ENCODE peak calls at places on chromosome 18, in four cellular contexts. H is spleen, M is tibial nerve, S is pancreas. E is an unnamed sample.

GRCh38 chr18:55839350-55839749 is 251.4 kb upstream of the TCF4 start:
- DNase-seq in H (no peak), M (no peak), S (no peak), E (peak)

GRCh38 chr18:10015941-10016819 is 102.4 kb downstream of the VAPA start:
- DNase-seq in H (no peak), M (peak), S (no peak), E (peak)

GRCh38 chr18:49274188-49274714 is 186.2 kb downstream of the DYM start:
- DNase-seq in H (no peak), M (no peak), S (no peak), E (peak)

GRCh38 chr18:75727479-75727878 is 300.0 kb upstream of the SMIM21 start:
- DNase-seq in H (no peak), M (peak), S (peak), E (peak)

GRCh38 chr18:45528712-45529336 is 86.5 kb upstream of the SLC14A2 start:
- DNase-seq in H (no peak), M (no peak), S (no peak), E (no peak)

GRCh38 chr18:21742323-21742687 is 1.7 kb downstream of the MIB1 start:
- DNase-seq in H (no peak), M (no peak), S (no peak), E (no peak)

GRCh38 chr18:48777026-48777736 is 173.6 kb downstream of the SMAD7 start:
- DNase-seq in H (peak), M (no peak), S (peak), E (peak)

GRCh38 chr18:49609416-49610284 is 47.8 kb downstream of the LIPG start:
- DNase-seq in H (no peak), M (no peak), S (no peak), E (no peak)

GRCh38 chr18:53941601-53942335 is 282.7 kb downstream of the MBD2 start:
- DNase-seq in H (no peak), M (no peak), S (no peak), E (no peak)

GRCh38 chr18:10989486-10989885 is 159.9 kb downstream of the PIEZO2 start:
- DNase-seq in H (no peak), M (no peak), S (no peak), E (no peak)

GRCh38 chr18:44518091-44518490 is 162.6 kb upstream of the SETBP1 start:
- DNase-seq in H (no peak), M (no peak), S (no peak), E (peak)

GRCh38 chr18:9101730-9102390 is 639 bp upstream of the NDUFV2 start:
- DNase-seq in H (no peak), M (no peak), S (no peak), E (peak)

GRCh38 chr18:74499633-74500032 is 3.5 kb downstream of the CNDP2 start:
- DNase-seq in H (peak), M (peak), S (peak), E (peak)

GRCh38 chr18:35029103-35029502 is 12.1 kb upstream of the MAPRE2 start:
- DNase-seq in H (no peak), M (no peak), S (no peak), E (peak)

GRCh38 chr18:21702602-21703001 is 2.0 kb downstream of the ABHD3 start:
- DNase-seq in H (no peak), M (no peak), S (no peak), E (no peak)

GRCh38 chr18:26617151-26617554 is 68.8 kb upstream of the KCTD1 start:
- DNase-seq in H (no peak), M (no peak), S (no peak), E (peak)

GRCh38 chr18:30454920-30455319 is 587.6 kb downstream of the DSC3 start:
- DNase-seq in H (no peak), M (no peak), S (no peak), E (no peak)

GRCh38 chr18:76620326-76620813 is 125.3 kb upstream of the ZNF516 start:
- DNase-seq in H (peak), M (peak), S (peak), E (peak)

GRCh38 chr18:48098538-48098937 is 168.1 kb upstream of the SMAD2 start:
- DNase-seq in H (no peak), M (no peak), S (no peak), E (no peak)

DNA sequence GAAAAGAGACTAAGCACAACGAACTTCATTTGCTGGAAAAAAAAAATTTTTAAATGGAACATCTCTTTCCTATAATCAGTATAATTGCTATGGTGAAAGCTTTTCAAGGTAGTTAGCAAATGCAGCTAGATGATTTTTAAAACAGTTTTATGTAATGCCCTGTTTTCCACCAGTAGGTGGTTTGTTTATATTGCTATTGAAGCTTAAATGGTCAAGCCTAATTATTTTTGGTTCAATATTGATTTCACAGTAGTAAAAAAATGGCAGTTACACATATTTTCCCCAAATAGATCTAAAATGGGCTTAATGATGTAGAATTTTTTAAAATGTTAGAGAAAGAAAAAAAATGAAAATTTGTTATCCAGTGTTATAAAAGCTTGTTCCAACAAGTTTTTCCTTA is 70.2 kb downstream of the CDH19 start:
- DNase-seq in H (no peak), M (no peak), S (no peak), E (no peak)
- H3K4me3 ChIP-seq in H (no peak), M (no peak), S (no peak), E (no peak)

DNA sequence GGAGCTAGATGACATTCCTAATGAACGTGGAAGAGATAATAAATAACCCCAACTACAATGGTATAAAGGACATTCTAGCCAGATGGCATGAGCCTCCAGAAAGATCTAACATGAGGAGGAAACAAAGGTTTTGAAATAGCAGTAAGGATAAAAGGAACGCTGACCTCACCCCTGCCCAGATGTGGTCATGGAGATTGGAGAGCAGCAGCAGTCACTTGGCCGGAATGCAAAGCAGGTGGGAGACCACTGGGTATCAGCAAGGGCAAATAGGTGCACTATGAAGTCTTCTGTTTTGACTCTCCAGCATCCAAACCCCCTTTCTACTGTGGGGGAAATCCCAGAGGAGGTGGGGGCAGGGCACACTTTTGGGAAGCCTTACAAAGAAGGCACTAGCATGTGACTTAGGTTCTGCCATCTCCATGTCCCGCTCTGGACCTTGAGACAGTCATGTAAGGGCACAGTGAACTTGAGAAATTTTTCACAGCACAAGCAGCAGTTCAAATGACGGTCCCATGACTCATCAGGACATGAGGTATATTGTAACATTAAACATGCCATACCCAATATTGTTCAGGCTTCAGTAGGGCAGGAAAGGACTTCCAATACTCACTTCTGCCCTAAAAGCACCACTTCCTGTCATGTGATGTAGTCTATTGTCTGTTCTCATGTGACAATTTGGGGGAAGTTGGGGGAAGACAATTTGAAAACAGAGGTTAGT is 55.2 kb downstream of the METTL4 start:
- DNase-seq in H (no peak), M (no peak), S (no peak), E (peak)
- H3K4me3 ChIP-seq in H (no peak), M (no peak), S (no peak), E (no peak)

DNA sequence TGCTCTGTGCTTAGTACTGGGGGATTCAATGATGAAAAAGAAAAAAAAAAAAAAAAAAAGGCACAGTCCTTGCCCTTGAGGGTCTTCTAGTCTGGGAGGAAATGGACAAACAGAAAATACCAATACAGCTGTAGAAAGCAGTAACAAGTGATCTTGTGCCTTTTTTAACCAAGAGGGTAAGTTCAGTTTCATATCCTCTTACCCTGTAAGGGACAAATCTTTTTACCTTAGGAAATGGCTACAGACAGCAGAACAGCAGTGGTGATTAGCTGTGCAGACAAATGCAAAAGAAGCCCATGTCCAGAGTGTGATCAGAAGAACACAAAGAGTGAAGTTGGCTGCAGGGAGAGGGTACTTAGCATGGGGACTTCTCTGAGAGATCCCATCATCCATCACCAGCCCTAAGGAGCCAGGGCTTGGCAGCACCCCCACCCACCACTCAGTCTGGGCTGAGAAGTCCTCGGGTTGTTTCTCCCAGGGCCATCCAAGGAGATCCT is 102.9 kb downstream of the ALPK2 start:
- DNase-seq in H (no peak), M (no peak), S (no peak), E (no peak)
- H3K4me3 ChIP-seq in H (no peak), M (no peak), S (no peak), E (no peak)

DNA sequence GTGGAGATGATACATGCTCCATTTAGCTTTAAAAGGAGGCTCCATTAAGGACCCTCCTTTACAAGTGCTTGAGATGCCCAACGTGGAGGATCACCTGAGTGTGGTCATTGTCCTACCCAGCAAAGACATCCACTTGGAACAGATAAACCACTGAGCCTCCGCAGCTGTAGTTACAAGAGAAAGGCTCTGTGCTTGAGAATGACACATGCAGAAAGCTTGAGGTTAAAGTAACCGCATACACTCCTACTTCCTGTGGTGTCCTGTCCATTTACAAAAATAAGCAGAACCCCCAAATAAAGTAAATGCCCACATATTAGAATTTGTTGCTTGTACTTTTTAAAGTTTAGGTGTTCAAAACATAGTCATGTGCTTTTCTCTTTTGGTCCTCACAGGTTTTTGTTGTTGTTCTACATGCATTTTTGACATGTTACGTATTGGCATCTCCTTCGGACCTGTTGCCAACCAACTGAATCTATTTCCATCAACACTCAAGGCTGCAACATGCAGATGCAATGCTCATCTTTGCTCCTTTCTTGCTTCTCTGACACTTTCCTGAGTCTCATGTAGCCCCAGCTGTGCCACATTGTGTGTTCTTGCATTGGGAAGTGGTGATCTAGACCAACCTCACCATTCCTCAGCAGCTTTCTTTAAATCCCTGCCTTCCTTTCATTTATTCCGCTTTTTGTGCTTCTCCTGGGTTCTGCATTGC is 56.0 kb downstream of the SERPINB7 start:
- DNase-seq in H (no peak), M (no peak), S (no peak), E (peak)
- H3K4me3 ChIP-seq in H (no peak), M (no peak), S (no peak), E (no peak)

GRCh38 chr18:57784816-57785144 is 18.3 kb downstream of the ATP8B1 start:
- DNase-seq in H (no peak), M (no peak), S (no peak), E (no peak)

GRCh38 chr18:57781128-57781463 is 22.0 kb downstream of the ATP8B1 start:
- DNase-seq in H (no peak), M (no peak), S (no peak), E (no peak)

GRCh38 chr18:57786038-57786437 is 17.1 kb downstream of the ATP8B1 start:
- DNase-seq in H (no peak), M (no peak), S (peak), E (no peak)

GRCh38 chr18:57787068-57787682 is 15.9 kb downstream of the ATP8B1 start:
- DNase-seq in H (no peak), M (no peak), S (no peak), E (no peak)

DNA sequence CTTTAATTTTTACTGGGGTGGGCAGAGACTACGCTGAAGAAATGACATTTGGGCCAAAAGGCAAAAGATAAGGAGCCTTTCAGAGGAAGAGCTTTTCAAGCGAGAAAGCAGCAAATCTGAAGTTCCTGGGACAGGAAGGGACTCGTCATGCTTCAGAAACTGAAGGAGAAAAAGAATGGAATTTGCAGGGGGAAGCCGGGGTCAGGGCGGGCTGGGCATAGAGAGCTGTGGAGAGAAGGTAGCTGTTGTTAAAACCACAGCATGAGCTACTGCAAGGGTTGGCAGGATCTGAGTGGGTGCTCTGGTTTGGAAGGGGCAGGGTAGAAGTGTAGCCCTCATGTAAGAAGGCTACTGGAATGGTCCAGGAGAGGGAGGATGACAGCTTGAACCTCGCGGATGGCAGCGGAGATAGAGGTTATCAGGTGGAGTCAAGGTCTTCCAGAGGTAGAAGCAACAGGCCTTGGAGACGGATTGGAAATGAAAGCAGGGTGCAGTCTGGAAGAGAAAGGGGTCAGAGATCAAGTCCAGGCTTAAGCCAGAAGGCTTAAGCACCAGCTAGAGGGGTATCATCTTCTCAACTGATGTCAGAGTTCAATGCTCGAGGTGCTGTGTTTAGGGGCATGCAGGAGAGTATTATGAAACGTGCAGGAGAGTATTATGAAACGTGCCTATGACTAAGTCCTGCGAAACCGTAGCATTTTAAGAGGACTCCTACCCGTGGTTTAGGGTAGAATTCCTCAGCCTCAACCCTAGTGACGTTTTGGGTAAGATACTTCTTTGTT is 18.9 kb downstream of the ATP8B1 start:
- DNase-seq in H (no peak), M (no peak), S (no peak), E (peak)
- H3K4me3 ChIP-seq in H (no peak), M (no peak), S (no peak), E (no peak)

GRCh38 chr18:61334491-61334850 is 1.2 kb downstream of the CDH20 start:
- DNase-seq in H (no peak), M (no peak), S (no peak), E (no peak)
- H3K4me3 ChIP-seq in H (peak), M (peak), S (peak), E (peak)

DNA sequence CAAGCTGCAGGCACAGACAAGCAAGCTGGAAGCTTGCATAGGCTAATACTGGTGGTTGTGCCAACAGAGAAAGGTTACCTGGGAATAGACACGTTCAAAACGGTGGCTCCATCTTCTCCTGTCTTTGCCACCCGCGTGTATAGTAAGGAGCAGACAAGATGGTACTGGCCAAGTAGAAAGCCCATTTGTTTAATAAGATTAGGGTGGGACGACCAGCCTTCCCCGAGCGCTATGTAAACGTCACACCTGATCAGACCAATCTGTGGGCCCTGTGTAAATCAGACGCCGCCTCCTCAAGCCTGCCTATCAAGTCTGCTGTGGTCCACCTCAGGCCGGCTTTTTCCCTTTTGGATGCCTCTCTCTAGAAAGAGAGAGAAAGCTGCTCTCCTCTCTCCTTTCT is 189.2 kb downstream of the LAMA1 start:
- DNase-seq in H (no peak), M (no peak), S (no peak), E (no peak)
- H3K4me3 ChIP-seq in H (no peak), M (no peak), S (no peak), E (no peak)

DNA sequence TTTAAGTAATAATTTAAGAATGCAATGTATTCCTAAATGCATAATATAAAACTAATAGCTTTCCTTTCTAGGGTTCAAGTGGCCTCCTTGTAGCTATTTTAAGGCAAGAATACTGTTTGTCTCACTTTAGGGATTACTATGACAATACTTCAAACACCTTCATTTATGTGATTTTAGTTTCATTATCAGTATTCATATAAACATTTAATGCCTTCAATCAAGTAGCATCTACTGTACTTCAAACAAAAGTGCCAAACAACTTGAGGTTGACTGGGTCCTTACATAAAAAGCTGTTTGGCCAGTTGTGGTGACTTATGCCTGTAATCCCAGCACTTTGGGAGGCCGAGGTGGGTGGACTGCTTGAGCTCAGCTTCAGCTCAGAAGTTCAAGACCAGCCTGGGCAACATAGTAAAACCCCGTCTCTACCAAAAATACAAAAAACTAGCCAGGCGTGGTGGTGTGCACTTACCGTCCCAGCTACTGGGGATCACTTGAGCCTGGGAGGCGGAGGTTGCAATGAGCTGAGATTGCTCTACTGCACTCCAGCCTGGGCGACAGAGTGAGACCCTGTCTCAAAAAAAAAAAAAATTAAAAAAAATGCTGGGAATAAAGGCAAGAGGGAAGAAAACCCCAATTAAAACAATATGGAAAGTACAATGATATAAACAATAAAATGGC is 9.3 kb downstream of the MEX3C start:
- DNase-seq in H (no peak), M (no peak), S (no peak), E (no peak)
- H3K4me3 ChIP-seq in H (no peak), M (no peak), S (no peak), E (no peak)

DNA sequence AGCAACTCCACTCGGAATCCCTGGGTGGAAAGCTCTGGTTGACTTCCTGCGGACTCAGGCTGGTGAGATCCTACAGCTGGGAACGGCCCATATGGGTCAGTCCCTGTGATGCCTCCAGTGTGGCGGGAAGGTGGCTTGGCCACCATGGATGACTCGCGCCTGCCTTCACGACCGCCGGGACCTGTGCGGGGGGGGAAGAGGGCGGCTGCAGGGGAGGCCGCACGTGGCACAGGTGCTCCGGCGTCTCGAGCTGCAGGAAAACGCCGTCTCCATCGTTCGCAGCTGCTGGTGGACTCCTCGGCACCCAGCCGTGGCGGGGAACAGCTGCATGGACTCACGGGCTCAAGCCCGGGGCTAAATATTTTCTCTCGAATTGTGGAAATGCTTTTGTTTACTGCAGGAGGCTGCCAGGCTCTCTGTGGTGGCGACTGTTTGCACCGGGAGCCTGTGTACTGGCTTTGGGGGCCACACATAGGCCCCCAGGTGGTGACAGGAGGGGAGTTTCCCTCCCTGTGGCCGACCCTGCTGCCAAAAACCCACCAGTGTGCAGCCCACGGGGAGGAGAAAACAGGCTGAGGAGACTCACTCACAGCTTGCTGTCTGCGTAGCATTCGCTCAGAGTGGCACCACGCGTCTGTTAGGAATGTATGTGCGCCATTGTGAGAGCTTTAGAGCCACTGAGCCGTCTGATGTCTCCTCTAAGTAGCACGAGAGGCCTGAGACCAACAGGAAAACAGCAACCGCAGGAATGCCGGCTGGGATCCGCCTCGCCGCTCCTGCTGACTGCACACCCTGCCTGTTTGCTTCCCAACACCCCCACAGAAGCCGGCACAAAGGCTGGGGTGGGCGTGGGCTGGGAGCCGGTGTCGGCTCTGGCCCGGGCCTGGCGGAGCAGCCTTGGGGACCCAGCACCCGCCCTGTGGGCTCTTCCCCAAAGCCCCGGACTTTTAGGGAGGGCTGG is 89.2 kb downstream of the NFATC1 start:
- DNase-seq in H (peak), M (peak), S (no peak), E (peak)
- H3K4me3 ChIP-seq in H (no peak), M (peak), S (no peak), E (peak)